ENCODE peak calls at places on chromosomes 12 and 14, in seven cellular contexts. I is non-pigmented ciliary epithelial cell; A is T-helper 9 cell; H is T-helper 2 cell; V is esophagus squamous epithelium; Q is activated naive CD4-positive, alpha-beta T cell; B is bronchial epithelial cell. D is an unnamed sample.

GRCh38 chr12:68636268-68636667 is 25.6 kb downstream of the RAP1B start:
- DNase-seq in I (no peak), A (no peak), H (no peak), V (no peak), Q (no peak), B (peak), D (no peak)

GRCh38 chr14:103436533-103436932 is 51.3 kb downstream of the MARK3 start:
- DNase-seq in I (no peak), A (no peak), H (no peak), V (no peak), Q (no peak), B (no peak), D (no peak)

GRCh38 chr12:11978985-11979384 is 91.8 kb upstream of the BCL2L14 start:
- DNase-seq in I (no peak), A (no peak), H (no peak), V (no peak), Q (no peak), B (peak), D (no peak)

GRCh38 chr12:100058482-100059029 is 73.8 kb upstream of the ANKS1B start:
- DNase-seq in I (peak), A (no peak), H (no peak), V (no peak), Q (no peak), B (peak), D (peak)

GRCh38 chr12:75641031-75641780 is 129.8 kb upstream of the KRR1 start:
- DNase-seq in I (peak), A (no peak), H (no peak), V (no peak), Q (no peak), B (peak), D (no peak)

GRCh38 chr14:33836895-33837577 is 113.8 kb downstream of the EGLN3 start:
- DNase-seq in I (no peak), A (no peak), H (no peak), V (no peak), Q (no peak), B (no peak), D (no peak)

GRCh38 chr12:48092606-48093005 is 13.3 kb downstream of the SENP1 start:
- DNase-seq in I (no peak), A (no peak), H (no peak), V (no peak), Q (no peak), B (no peak), D (no peak)

GRCh38 chr12:93552427-93552826 is 20.0 kb upstream of the SOCS2 start:
- DNase-seq in I (no peak), A (no peak), H (no peak), V (no peak), Q (no peak), B (no peak), D (no peak)

GRCh38 chr14:29814153-29815057 is 113.2 kb downstream of the PRKD1 start:
- DNase-seq in I (no peak), A (no peak), H (no peak), V (no peak), Q (no peak), B (no peak), D (no peak)

GRCh38 chr12:120902846-120903381 is 1.2 kb downstream of the SPPL3 start:
- DNase-seq in I (no peak), A (no peak), H (no peak), V (no peak), Q (no peak), B (peak), D (no peak)

GRCh38 chr12:118327381-118327780 is 45.3 kb downstream of the TAOK3 start:
- DNase-seq in I (no peak), A (no peak), H (no peak), V (no peak), Q (no peak), B (no peak), D (no peak)

GRCh38 chr14:102906616-102907302 is 15.7 kb upstream of the AMN start:
- DNase-seq in I (no peak), A (no peak), H (no peak), V (no peak), Q (no peak), B (no peak), D (no peak)

GRCh38 chr14:88316521-88316920 is 6.5 kb downstream of the KCNK10 start:
- DNase-seq in I (no peak), A (no peak), H (no peak), V (no peak), Q (no peak), B (no peak), D (no peak)

GRCh38 chr14:49849213-49849847 is 3.3 kb downstream of the NEMF start:
- DNase-seq in I (no peak), A (no peak), H (no peak), V (no peak), Q (no peak), B (no peak), D (no peak)

GRCh38 chr14:105890474-105891220 is 364.3 kb downstream of the TMEM121 start:
- DNase-seq in I (no peak), A (no peak), H (no peak), V (no peak), Q (no peak), B (no peak), D (no peak)

GRCh38 chr12:114762490-114763110 is 78.6 kb upstream of the TBX3 start:
- DNase-seq in I (no peak), A (no peak), H (no peak), V (no peak), Q (no peak), B (no peak), D (no peak)

GRCh38 chr12:8852119-8852518 is 29.7 kb downstream of the A2ML1 start:
- DNase-seq in I (no peak), A (no peak), H (no peak), V (no peak), Q (no peak), B (no peak), D (no peak)

GRCh38 chr12:49843411-49843810 is 505 bp upstream of the BCDIN3D start:
- DNase-seq in I (no peak), A (no peak), H (no peak), V (no peak), Q (no peak), B (no peak), D (no peak)

GRCh38 chr12:50326636-50327284 is 43.4 kb upstream of the LIMA1 start:
- DNase-seq in I (no peak), A (no peak), H (no peak), V (no peak), Q (no peak), B (peak), D (no peak)

GRCh38 chr12:24055747-24056146 is 106.3 kb upstream of the SOX5 start:
- DNase-seq in I (no peak), A (no peak), H (no peak), V (no peak), Q (no peak), B (no peak), D (no peak)

GRCh38 chr12:34286483-34286882 is 264.2 kb downstream of the ALG10 start:
- DNase-seq in I (no peak), A (no peak), H (no peak), V (no peak), Q (no peak), B (no peak), D (no peak)

D was measured in HuH-7.